ENCODE peak calls at places on chromosomes 6 and 20, in nine cellular contexts. I, C, K, P, A, V, Q, T and Y are unnamed samples.

GRCh38 chr6:168355716-168356522 is 36.3 kb upstream of the DACT2 start:
- DNase-seq in I (no peak), C (peak), K (no peak), P (peak), A (no peak), V (peak), Q (no peak), T (no peak), Y (peak)

GRCh38 chr6:143743256-143744166 is 65.7 kb downstream of the PHACTR2 start:
- DNase-seq in I (no peak), C (no peak), K (no peak), P (peak), A (no peak), V (no peak), Q (no peak), T (no peak), Y (peak)

GRCh38 chr6:27752038-27752885 is 159.9 kb downstream of the OR2B2 start:
- DNase-seq in I (peak), C (peak), K (no peak), P (peak), A (peak), V (peak), Q (peak), T (no peak), Y (peak)

GRCh38 chr6:109170333-109170732 is 75.0 kb downstream of the CEP57L1 start:
- DNase-seq in I (no peak), C (no peak), K (no peak), P (peak), A (no peak), V (no peak), Q (no peak), T (no peak), Y (no peak)

GRCh38 chr20:63890201-63890576 is 4.7 kb upstream of the DNAJC5 start:
- DNase-seq in I (no peak), C (no peak), K (no peak), P (peak), A (no peak), V (no peak), Q (no peak), T (no peak), Y (no peak)

GRCh38 chr20:5807431-5807830 is 57.2 kb downstream of the SHLD1 start:
- DNase-seq in I (no peak), C (no peak), K (no peak), P (no peak), A (no peak), V (no peak), Q (no peak), T (no peak), Y (no peak)

GRCh38 chr20:41617059-41617921 is 887 bp downstream of the CHD6 start:
- DNase-seq in I (peak), C (peak), K (peak), P (peak), A (no peak), V (peak), Q (peak), T (peak), Y (peak)

GRCh38 chr6:48736486-48737206 is 625.6 kb upstream of the PTCHD4 start:
- DNase-seq in I (no peak), C (no peak), K (no peak), P (peak), A (no peak), V (peak), Q (no peak), T (no peak), Y (peak)

GRCh38 chr6:18501313-18502013 is 114.3 kb downstream of the RNF144B start:
- DNase-seq in I (no peak), C (no peak), K (no peak), P (peak), A (no peak), V (no peak), Q (peak), T (no peak), Y (peak)

GRCh38 chr20:62641749-62642665 is at the start of gene SLCO4A1:
- DNase-seq in I (peak), C (peak), K (no peak), P (peak), A (no peak), V (peak), Q (peak), T (peak), Y (peak)

GRCh38 chr20:62711703-62712101 is 3.1 kb downstream of the NTSR1 start:
- DNase-seq in I (no peak), C (no peak), K (no peak), P (no peak), A (no peak), V (no peak), Q (no peak), T (no peak), Y (no peak)

GRCh38 chr20:23028377-23028776 is 6.7 kb upstream of the SSTR4 start:
- DNase-seq in I (no peak), C (no peak), K (no peak), P (no peak), A (no peak), V (no peak), Q (no peak), T (no peak), Y (no peak)

GRCh38 chr6:89840538-89840937 is 10.9 kb downstream of the CASP8AP2 start:
- DNase-seq in I (no peak), C (no peak), K (no peak), P (peak), A (no peak), V (peak), Q (peak), T (no peak), Y (no peak)

GRCh38 chr6:84137051-84137375 is 90.4 kb downstream of the CEP162 start:
- DNase-seq in I (no peak), C (no peak), K (no peak), P (peak), A (no peak), V (peak), Q (no peak), T (no peak), Y (no peak)